ENCODE peak calls at places on chromosomes 3 and 15, in six cellular contexts. T, I, P, R, V and K are unnamed samples.

GRCh38 chr3:107117922-107118576 is 259.2 kb upstream of the CCDC54 start:
- DNase-seq in T (peak), R (peak), V (no peak), P (peak), I (no peak), K (no peak)

GRCh38 chr3:110027446-110027845 is 690.1 kb upstream of the DPPA4 start:
- DNase-seq in I (no peak), R (no peak), P (no peak), T (peak), V (no peak), K (no peak)

GRCh38 chr15:67840747-67841634 is 1.1 kb upstream of the RNU6-1 start:
- DNase-seq in P (peak), R (peak), I (no peak), T (peak), V (no peak), K (no peak)

GRCh38 chr15:78681306-78682012 is 40.4 kb upstream of the CHRNB4 start:
- DNase-seq in I (no peak), P (no peak), T (peak), V (no peak), R (no peak), K (no peak)

GRCh38 chr3:194333981-194334320 is 17.2 kb downstream of the CPN2 start:
- DNase-seq in I (no peak), R (no peak), T (no peak), P (no peak), V (no peak), K (no peak)

GRCh38 chr3:127580327-127581060 is 10.0 kb downstream of the TPRA1 start:
- DNase-seq in P (no peak), T (peak), R (no peak), I (no peak), V (no peak), K (no peak)

GRCh38 chr3:191361456-191361855 is 31.1 kb upstream of the UTS2B start:
- DNase-seq in T (no peak), P (no peak), R (no peak), V (no peak), I (no peak), K (no peak)

GRCh38 chr3:144384241-144384979 is 412.8 kb downstream of the DIPK2A start:
- DNase-seq in R (no peak), V (no peak), P (no peak), I (no peak), T (no peak), K (no peak)

GRCh38 chr3:114214542-114215341 is 22.6 kb downstream of the ZNF80 start:
- DNase-seq in T (no peak), I (no peak), P (no peak), V (no peak), R (no peak), K (no peak)

GRCh38 chr3:180420804-180421203 is 181.2 kb upstream of the TTC14 start:
- DNase-seq in P (no peak), R (no peak), T (no peak), I (no peak), V (no peak), K (no peak)

GRCh38 chr3:135240426-135240825 is 445.4 kb downstream of the EPHB1 start:
- DNase-seq in T (peak), V (no peak), I (no peak), R (no peak), P (no peak), K (no peak)

GRCh38 chr3:24683511-24684384 is 189.1 kb upstream of the THRB start:
- DNase-seq in V (no peak), R (no peak), I (no peak), T (no peak), P (peak), K (no peak)

GRCh38 chr15:63233667-63234419 is 43.6 kb upstream of the APH1B start:
- DNase-seq in I (no peak), P (no peak), T (peak), R (no peak), V (no peak), K (no peak)

GRCh38 chr3:127694467-127695215 is 21.9 kb downstream of the ABTB1 start:
- DNase-seq in T (peak), V (peak), P (peak), R (no peak), I (no peak), K (no peak)

GRCh38 chr15:101641894-101642293 is 10.3 kb downstream of the TM2D3 start:
- DNase-seq in T (no peak), V (peak), P (no peak), R (no peak), I (no peak), K (no peak)

GRCh38 chr15:40926659-40927496 is 2.3 kb upstream of the DLL4 start:
- DNase-seq in P (no peak), R (no peak), V (no peak), T (peak), I (no peak), K (no peak)

GRCh38 chr3:193974147-193974546 is 161.8 kb upstream of the HES1 start:
- DNase-seq in T (no peak), V (no peak), R (no peak), P (no peak), I (no peak), K (no peak)

GRCh38 chr3:172179680-172180399 is 140.5 kb downstream of the FNDC3B start:
- DNase-seq in I (no peak), R (peak), T (no peak), V (no peak), P (no peak), K (no peak)

GRCh38 chr3:156865732-156866131 is 39.6 kb downstream of the LEKR1 start:
- DNase-seq in R (no peak), V (no peak), P (no peak), I (no peak), T (no peak), K (no peak)

GRCh38 chr15:73233623-73234022 is 135.1 kb downstream of the HCN4 start:
- DNase-seq in V (no peak), P (no peak), I (no peak), T (no peak), R (no peak), K (no peak)

GRCh38 chr3:48423883-48424695 is 5.8 kb downstream of the PLXNB1 start:
- DNase-seq in I (no peak), P (no peak), T (peak), R (no peak), V (no peak), K (no peak)

GRCh38 chr3:134453631-134454030 is 32.2 kb downstream of the ANAPC13 start:
- DNase-seq in T (no peak), V (no peak), R (no peak), I (no peak), P (no peak), K (no peak)

GRCh38 chr3:45320986-45321385 is 67.4 kb upstream of the LARS2 start:
- DNase-seq in T (no peak), I (no peak), V (no peak), P (no peak), R (no peak), K (no peak)

GRCh38 chr3:28915711-28916481 is 365.0 kb upstream of the RBMS3 start:
- DNase-seq in V (no peak), T (peak), R (no peak), I (no peak), P (peak), K (no peak)

GRCh38 chr3:59128685-59129084 is 78.9 kb upstream of the CFAP20DC start:
- DNase-seq in P (no peak), V (no peak), R (no peak), T (no peak), I (no peak), K (no peak)

GRCh38 chr3:139935071-139935865 is at the start of gene CLSTN2:
- DNase-seq in P (peak), R (peak), T (peak), V (no peak), I (no peak), K (peak)

GRCh38 chr3:42823351-42823750 is 14.1 kb downstream of the ACKR2 start:
- DNase-seq in V (no peak), R (no peak), P (no peak), I (no peak), T (no peak), K (no peak)

GRCh38 chr3:52518723-52519444 is 14.8 kb downstream of the NT5DC2 start:
- DNase-seq in T (peak), P (no peak), R (no peak), I (no peak), V (no peak), K (no peak)